ENCODE peak calls at places on chromosomes 12 and 14, in eight cellular contexts. S is CD8-positive, alpha-beta T cell; Z is heart left ventricle; Q is AG09309; D is MM.1S; Y is left ventricle myocardium inferior; V is PC-9; G is breast epithelium. B is an unnamed sample.

GRCh38 chr14:93944348-93945069 is 17.4 kb downstream of the FAM181A start:
- DNase-seq in Y (no peak), D (no peak), S (no peak), G (no peak), V (no peak), Q (no peak), Z (peak; percentile 51), B (no peak)

GRCh38 chr14:100540141-100540925 is 46.9 kb downstream of the BEGAIN start:
- DNase-seq in V (no peak), Z (peak; percentile 22), Y (peak; percentile 11), S (no peak), G (no peak), D (no peak), Q (no peak), B (no peak)

GRCh38 chr14:100370003-100370402 is 46.9 kb downstream of the SLC25A47 start:
- DNase-seq in Q (no peak), Y (no peak), D (no peak), V (no peak), S (no peak), Z (no peak), G (no peak), B (peak; percentile 47)

GRCh38 chr14:34340226-34340625 is 121.8 kb downstream of the SPTSSA start:
- DNase-seq in Q (no peak), Z (no peak), G (no peak), V (no peak), D (no peak), Y (no peak), S (no peak), B (peak; percentile 32)

GRCh38 chr12:99009654-99010296 is 364.7 kb downstream of the APAF1 start:
- DNase-seq in Z (no peak), Q (no peak), Y (no peak), G (no peak), S (no peak), V (no peak), D (no peak), B (peak; percentile 7)

GRCh38 chr12:34295366-34296142 is 273.3 kb downstream of the ALG10 start:
- DNase-seq in Z (peak; percentile 1), G (peak; percentile 36), Q (no peak), S (no peak), D (no peak), V (no peak), Y (peak; percentile 3), B (no peak)

GRCh38 chr14:22547948-22548750 is 40.9 kb downstream of the DAD1 start:
- DNase-seq in S (no peak), Z (no peak), Q (no peak), D (no peak), V (no peak), G (no peak), Y (no peak), B (no peak)

GRCh38 chr12:51862947-51863346 is 14.4 kb upstream of the FIGNL2 start:
- DNase-seq in Q (no peak), V (no peak), D (no peak), Y (no peak), Z (no peak), G (no peak), S (no peak), B (no peak)

GRCh38 chr12:99367181-99367580 is 280.4 kb upstream of the GARIN6 start:
- DNase-seq in Q (no peak), D (no peak), Z (no peak), V (no peak), S (no peak), Y (no peak), G (no peak), B (no peak)

GRCh38 chr12:113154351-113154973 is 4.9 kb downstream of the CFAP73 start:
- DNase-seq in G (no peak), Q (no peak), S (peak; percentile 18), Y (no peak), V (peak; percentile 48), D (peak; percentile 51), Z (no peak), B (peak; percentile 17)

GRCh38 chr14:77044776-77045569 is 16.5 kb upstream of the IRF2BPL start:
- DNase-seq in Y (peak; percentile 62), V (no peak), D (no peak), S (no peak), Z (peak; percentile 75), G (no peak), Q (no peak), B (peak; percentile 48)

GRCh38 chr14:93023039-93023438 is 92.7 kb downstream of the ITPK1 start:
- DNase-seq in Y (no peak), D (no peak), Z (no peak), G (no peak), Q (no peak), S (no peak), V (no peak), B (peak; percentile 28)

GRCh38 chr12:93756295-93756694 is 79.1 kb downstream of the CRADD start:
- DNase-seq in Y (no peak), Z (no peak), G (no peak), V (no peak), Q (no peak), D (no peak), S (no peak), B (no peak)

GRCh38 chr12:116159175-116159574 is 118.3 kb downstream of the MED13L start:
- DNase-seq in V (no peak), S (no peak), Q (no peak), Z (no peak), G (no peak), Y (no peak), D (no peak), B (no peak)

GRCh38 chr14:52356025-52356424 is 41.9 kb downstream of the PTGER2 start:
- DNase-seq in Z (no peak), D (no peak), V (no peak), G (no peak), Y (no peak), Q (no peak), S (no peak), B (peak; percentile 61)

GRCh38 chr12:130088509-130088908 is 73.8 kb upstream of the FZD10 start:
- DNase-seq in S (no peak), Z (no peak), G (no peak), Q (no peak), D (no peak), Y (no peak), V (no peak), B (no peak)
- TF ChIP-seq CTCF in S (no peak), Z (no peak), G (no peak), Q (no peak), D (no peak), Y (no peak), V (no peak), B (no peak)

DNA sequence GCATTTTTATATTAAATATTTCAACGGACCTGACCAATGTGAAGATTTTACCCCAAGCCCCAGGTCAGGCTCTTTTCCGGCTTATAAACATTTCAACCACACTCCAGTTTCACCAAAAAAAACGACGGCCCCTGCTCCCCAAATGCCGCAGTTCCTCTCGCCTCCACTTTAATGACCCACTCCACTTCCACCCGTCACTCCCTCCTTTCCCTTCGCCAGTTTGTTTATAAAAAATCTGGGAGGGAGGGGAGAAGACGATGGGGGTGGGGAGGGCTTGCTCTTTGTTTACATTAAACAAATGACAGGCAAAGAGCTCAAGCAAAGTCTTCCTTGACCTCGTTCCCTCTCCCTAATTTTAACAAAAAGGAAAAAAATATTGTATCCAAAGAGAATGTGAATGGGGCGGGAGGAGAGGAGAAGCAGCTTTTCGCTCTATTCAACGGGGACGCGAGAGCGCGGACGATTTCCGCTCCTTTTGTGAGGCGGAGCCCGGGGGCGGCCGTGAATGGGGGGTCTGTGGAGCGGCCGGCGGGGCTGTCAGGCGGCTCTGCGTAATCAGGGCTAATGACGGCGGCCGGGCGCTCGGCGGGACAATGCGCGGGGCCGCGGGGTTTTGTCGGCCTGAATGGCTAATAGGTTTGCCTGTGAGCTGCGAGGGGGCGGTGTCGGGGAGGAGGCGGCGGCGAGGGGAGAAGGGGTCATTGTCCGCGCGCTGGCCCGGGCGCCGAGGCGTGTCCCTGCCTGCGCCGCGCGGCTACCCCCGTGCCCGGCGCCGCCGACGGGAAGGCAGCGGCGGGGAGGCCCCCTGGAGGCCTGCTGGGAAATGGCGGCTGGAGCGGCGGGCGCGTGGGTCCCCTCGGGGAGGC is 5.7 kb downstream of the SIX6 start:
- DNase-seq in G (no peak), S (no peak), D (no peak), Q (no peak), V (peak; percentile 28), Y (no peak), Z (no peak), B (no peak)
- H3K4me3 ChIP-seq in G (peak overlapping the region; percentile 26), S (no peak overlapping the region), D (peak overlapping the region; percentile 62), Q (peak overlapping the region; percentile 29), V (peak overlapping the region; percentile 43), Y (peak overlapping the region; percentile 59), Z (peak overlapping the region; percentile 26), B (peak overlapping the region; percentile 42)

GRCh38 chr12:76878899-76879709 is at the start of gene CSRP2:
- DNase-seq in Z (peak; percentile 93), D (peak; percentile 87), V (peak; percentile 86), Q (no peak), S (peak; percentile 48), G (peak; percentile 89), Y (peak; percentile 91), B (peak; percentile 72)
- TF ChIP-seq CTCF in Z (peak; percentile 30), D (no peak), V (no peak), Q (peak; percentile 39), S (no peak), G (peak; percentile 32), Y (peak; percentile 33), B (no peak)

GRCh38 chr12:1588574-1588944 is 5.8 kb downstream of the FBXL14 start:
- DNase-seq in Y (no peak), Q (no peak), S (no peak), D (no peak), G (no peak), V (no peak), Z (no peak), B (no peak)

GRCh38 chr12:1590083-1590979 is 4.0 kb downstream of the FBXL14 start:
- DNase-seq in G (no peak), D (no peak), Y (no peak), Z (no peak), V (peak; percentile 8), S (no peak), Q (no peak), B (no peak)

GRCh38 chr12:1591029-1591428 is 3.4 kb downstream of the FBXL14 start:
- DNase-seq in S (peak; percentile 36), G (no peak), D (peak; percentile 63), V (peak; percentile 26), Q (no peak), Y (no peak), Z (no peak), B (peak; percentile 77)

GRCh38 chr12:1591543-1591942 is 2.8 kb downstream of the FBXL14 start:
- DNase-seq in S (no peak), G (no peak), V (no peak), Q (no peak), D (no peak), Y (no peak), Z (no peak), B (no peak)

DNA sequence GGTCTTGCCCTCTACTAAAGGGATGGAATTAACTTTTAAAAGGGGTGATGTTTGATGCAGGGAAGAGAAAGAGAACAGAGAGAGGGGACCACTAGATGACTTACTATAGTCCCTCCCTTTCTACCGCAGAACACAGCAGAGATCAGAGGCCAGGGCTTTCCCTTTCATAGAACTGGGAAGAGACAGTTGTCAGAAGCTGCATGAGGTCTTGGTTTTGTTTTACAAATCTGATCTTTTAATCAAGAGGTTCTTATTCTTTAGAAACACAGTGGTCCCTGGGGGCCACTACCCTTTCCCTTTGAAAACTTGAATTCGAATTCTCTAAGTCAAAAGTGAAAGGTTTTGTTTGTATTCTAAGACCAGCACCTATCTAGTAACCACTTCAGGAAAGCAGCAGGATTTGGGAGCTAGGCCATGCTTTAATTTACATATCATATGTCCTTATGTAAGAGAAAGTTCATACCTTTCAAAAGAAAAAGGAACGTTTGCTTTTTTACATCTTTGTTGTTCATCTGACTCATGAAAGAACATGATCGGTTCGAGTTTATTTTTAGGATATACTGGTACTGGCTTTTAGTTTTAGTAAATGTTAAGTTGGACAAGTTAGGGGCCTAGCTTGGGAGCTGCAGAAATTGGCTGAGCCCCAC is 6.3 kb downstream of the FBXL14 start:
- DNase-seq in S (no peak), D (no peak), V (no peak), Z (no peak), G (no peak), Q (no peak), Y (no peak), B (no peak)
- H3K4me3 ChIP-seq in S (no peak overlapping the region), D (no peak overlapping the region), V (no peak overlapping the region), Z (no peak overlapping the region), G (no peak overlapping the region), Q (no peak overlapping the region), Y (no peak overlapping the region), B (no peak overlapping the region)